ENCODE peak calls at places on chromosomes 3 and 15, in eight cellular contexts. E is HuH-7, U is progenitor cell of endocrine pancreas, O is NCI-H1105, H is NCI-H1694 treated with DMSO at 0.1 percent for 48 hours, Z is GDM1, F is T-helper 22 cell, C is iPS-NIHi11. L is an unnamed sample.

GRCh38 chr3:32258869-32259268 is 20.4 kb downstream of the CMTM8 start:
- DNase-seq in E (no peak), U (no peak), O (no peak), H (no peak), Z (no peak), F (no peak), C (no peak), L (no peak)

GRCh38 chr15:42363942-42364341 is 4.6 kb downstream of the CAPN3 start:
- DNase-seq in E (no peak), U (no peak), O (no peak), H (no peak), Z (no peak), F (no peak), C (no peak), L (no peak)

GRCh38 chr3:32757618-32758374 is 60.0 kb upstream of the TRIM71 start:
- DNase-seq in E (peak), U (no peak), O (no peak), H (no peak), Z (no peak), F (no peak), C (no peak), L (no peak)

GRCh38 chr3:119834754-119835365 is 53.0 kb downstream of the NR1I2 start:
- DNase-seq in E (no peak), U (no peak), O (no peak), H (no peak), Z (no peak), F (no peak), C (no peak), L (no peak)

GRCh38 chr3:89326997-89327396 is 219.6 kb downstream of the EPHA3 start:
- DNase-seq in E (no peak), U (no peak), O (no peak), H (no peak), Z (no peak), F (no peak), C (no peak), L (no peak)

GRCh38 chr3:27340524-27340923 is 28.7 kb downstream of the NEK10 start:
- DNase-seq in E (no peak), U (no peak), O (no peak), H (no peak), Z (no peak), F (no peak), C (no peak), L (no peak)

GRCh38 chr3:127035672-127036071 is 52.8 kb downstream of the PLXNA1 start:
- DNase-seq in E (no peak), U (no peak), O (no peak), H (no peak), Z (no peak), F (no peak), C (no peak), L (no peak)

GRCh38 chr3:14203521-14204079 is 25.0 kb downstream of the LSM3 start:
- DNase-seq in E (peak), U (peak), O (peak), H (peak), Z (peak), F (no peak), C (peak), L (peak)

GRCh38 chr15:55552926-55553325 is 35.2 kb downstream of the PYGO1 start:
- DNase-seq in E (no peak), U (no peak), O (no peak), H (no peak), Z (no peak), F (no peak), C (peak), L (no peak)

GRCh38 chr3:97720417-97720816 is 44.1 kb upstream of the ARL6 start:
- DNase-seq in E (no peak), U (no peak), O (peak), H (no peak), Z (no peak), F (no peak), C (no peak), L (no peak)

GRCh38 chr3:61032991-61033390 is 218.3 kb downstream of the FHIT start:
- DNase-seq in E (no peak), U (no peak), O (no peak), H (no peak), Z (no peak), F (no peak), C (no peak), L (no peak)

GRCh38 chr3:198080521-198081384 is 120.7 kb downstream of the LMLN start:
- DNase-seq in E (peak), U (peak), O (peak), H (peak), Z (peak), F (peak), C (peak), L (peak)

GRCh38 chr3:58623961-58624360 is 42.6 kb downstream of the FAM3D start:
- DNase-seq in E (no peak), U (no peak), O (no peak), H (no peak), Z (no peak), F (no peak), C (no peak), L (no peak)

GRCh38 chr3:25235471-25235870 is 192.6 kb upstream of the RARB start:
- DNase-seq in E (no peak), U (no peak), O (no peak), H (no peak), Z (no peak), F (no peak), C (no peak), L (no peak)

GRCh38 chr3:96007650-96008195 is 806.7 kb upstream of the EPHA6 start:
- DNase-seq in E (no peak), U (no peak), O (no peak), H (no peak), Z (no peak), F (no peak), C (no peak), L (no peak)

GRCh38 chr3:71117572-71118247 is 465.8 kb downstream of the FOXP1 start:
- DNase-seq in E (no peak), U (no peak), O (no peak), H (no peak), Z (no peak), F (no peak), C (no peak), L (peak)

GRCh38 chr15:63013052-63013808 is 29.3 kb upstream of the TPM1 start:
- DNase-seq in E (no peak), U (no peak), O (no peak), H (no peak), Z (no peak), F (no peak), C (no peak), L (peak)

GRCh38 chr3:171329759-171330158 is 130.4 kb downstream of the TNIK start:
- DNase-seq in E (no peak), U (no peak), O (no peak), H (no peak), Z (no peak), F (no peak), C (no peak), L (no peak)

GRCh38 chr3:58161435-58162398 is 49.1 kb downstream of the DNASE1L3 start:
- DNase-seq in E (no peak), U (no peak), O (no peak), H (no peak), Z (no peak), F (no peak), C (peak), L (peak)

GRCh38 chr3:77320514-77320913 is 280.6 kb downstream of the ROBO2 start:
- DNase-seq in E (no peak), U (no peak), O (no peak), H (no peak), Z (no peak), F (no peak), C (no peak), L (peak)

GRCh38 chr3:9503283-9503682 is 50.3 kb downstream of the LHFPL4 start:
- DNase-seq in E (peak), U (peak), O (peak), H (peak), Z (peak), F (peak), C (peak), L (peak)

GRCh38 chr3:167650459-167650858 is 3.3 kb downstream of the WDR49 start:
- DNase-seq in E (no peak), U (no peak), O (no peak), H (no peak), Z (no peak), F (no peak), C (no peak), L (no peak)

GRCh38 chr3:99071096-99071495 is 169.6 kb upstream of the DCBLD2 start:
- DNase-seq in E (no peak), U (no peak), O (no peak), H (no peak), Z (no peak), F (no peak), C (no peak), L (no peak)

GRCh38 chr3:49940667-49941249 is 808 bp downstream of the RBM6 start:
- DNase-seq in E (no peak), U (no peak), O (no peak), H (no peak), Z (no peak), F (no peak), C (no peak), L (peak)

GRCh38 chr3:43796041-43796596 is 105.4 kb downstream of the ABHD5 start:
- DNase-seq in E (no peak), U (no peak), O (no peak), H (no peak), Z (no peak), F (no peak), C (no peak), L (no peak)